ENCODE peak calls at places on chromosomes 5 and 9, in five cellular contexts. G, T, J, L and S are unnamed samples.

GRCh38 chr9:137630126-137630525 is 11.3 kb downstream of the EHMT1 start:
- DNase-seq in G (no peak), T (no peak), J (no peak), L (no peak), S (no peak)

GRCh38 chr9:3342159-3342777 is 183.5 kb downstream of the RFX3 start:
- DNase-seq in G (peak), T (no peak), J (no peak), L (no peak), S (no peak)

GRCh38 chr5:132830436-132831094 is at the start of gene SHROOM1:
- DNase-seq in G (peak), T (peak), J (peak), L (peak), S (peak)

GRCh38 chr5:55481293-55481900 is 53.4 kb downstream of the PLPP1 start:
- DNase-seq in G (peak), T (no peak), J (no peak), L (no peak), S (no peak)

GRCh38 chr9:110179734-110180133 is 28.2 kb downstream of the C9orf152 start:
- DNase-seq in G (peak), T (peak), J (no peak), L (no peak), S (no peak)

GRCh38 chr5:168691891-168692290 is 112.7 kb upstream of the PANK3 start:
- DNase-seq in G (no peak), T (no peak), J (no peak), L (no peak), S (no peak)

GRCh38 chr5:116358911-116359418 is 215.7 kb downstream of the SEMA6A start:
- DNase-seq in G (no peak), T (no peak), J (no peak), L (peak), S (no peak)

GRCh38 chr5:10583663-10584572 is 20.0 kb downstream of the ANKRD33B start:
- DNase-seq in G (no peak), T (no peak), J (no peak), L (no peak), S (no peak)

GRCh38 chr5:159971038-159971437 is 37.9 kb upstream of the TTC1 start:
- DNase-seq in G (peak), T (peak), J (no peak), L (no peak), S (no peak)

GRCh38 chr5:124546643-124547042 is 199.8 kb downstream of the ZNF608 start:
- DNase-seq in G (peak), T (no peak), J (peak), L (no peak), S (peak)

GRCh38 chr5:92907914-92908606 is 673.0 kb downstream of the NR2F1-AS1 start:
- DNase-seq in G (peak), T (no peak), J (no peak), L (peak), S (no peak)

GRCh38 chr5:42252306-42252705 is 170.9 kb upstream of the GHR start:
- DNase-seq in G (no peak), T (no peak), J (no peak), L (no peak), S (no peak)

GRCh38 chr9:127505396-127506116 is 54.2 kb downstream of the LRSAM1 start:
- DNase-seq in G (peak), T (no peak), J (peak), L (peak), S (peak)

GRCh38 chr5:59020611-59021285 is 437.9 kb downstream of the RAB3C start:
- DNase-seq in G (peak), T (no peak), J (peak), L (no peak), S (peak)

GRCh38 chr9:95841377-95841776 is 34.1 kb upstream of the ERCC6L2 start:
- DNase-seq in G (no peak), T (no peak), J (no peak), L (no peak), S (no peak)

GRCh38 chr9:136777359-136777758 is 13.0 kb upstream of the LCN15 start:
- DNase-seq in G (no peak), T (no peak), J (no peak), L (peak), S (no peak)

GRCh38 chr5:154940772-154941620 is at the start of gene MRPL22:
- DNase-seq in G (peak), T (peak), J (peak), L (peak), S (peak)

GRCh38 chr9:123016631-123017030 is 16.8 kb upstream of the GPR21 start:
- DNase-seq in G (no peak), T (no peak), J (no peak), L (no peak), S (no peak)

GRCh38 chr9:35067056-35067455 is 5.4 kb downstream of the VCP start:
- DNase-seq in G (no peak), T (no peak), J (no peak), L (peak), S (no peak)

GRCh38 chr9:16281707-16282106 is 588.8 kb downstream of the BNC2 start:
- DNase-seq in G (no peak), T (peak), J (no peak), L (no peak), S (no peak)

GRCh38 chr9:36803951-36804350 is 230.1 kb downstream of the PAX5 start:
- DNase-seq in G (no peak), T (no peak), J (no peak), L (no peak), S (peak)

GRCh38 chr5:176809544-176810083 is 745 bp upstream of the UNC5A start:
- DNase-seq in G (no peak), T (no peak), J (no peak), L (no peak), S (peak)

GRCh38 chr5:176813587-176814312 is 3.4 kb downstream of the UNC5A start:
- DNase-seq in G (no peak), T (no peak), J (no peak), L (no peak), S (no peak)

GRCh38 chr5:176812269-176813259 is 2.2 kb downstream of the UNC5A start:
- DNase-seq in G (no peak), T (no peak), J (peak), L (no peak), S (peak)

GRCh38 chr5:176810084-176810597 is at the start of gene UNC5A:
- DNase-seq in G (peak), T (no peak), J (peak), L (no peak), S (peak)

DNA sequence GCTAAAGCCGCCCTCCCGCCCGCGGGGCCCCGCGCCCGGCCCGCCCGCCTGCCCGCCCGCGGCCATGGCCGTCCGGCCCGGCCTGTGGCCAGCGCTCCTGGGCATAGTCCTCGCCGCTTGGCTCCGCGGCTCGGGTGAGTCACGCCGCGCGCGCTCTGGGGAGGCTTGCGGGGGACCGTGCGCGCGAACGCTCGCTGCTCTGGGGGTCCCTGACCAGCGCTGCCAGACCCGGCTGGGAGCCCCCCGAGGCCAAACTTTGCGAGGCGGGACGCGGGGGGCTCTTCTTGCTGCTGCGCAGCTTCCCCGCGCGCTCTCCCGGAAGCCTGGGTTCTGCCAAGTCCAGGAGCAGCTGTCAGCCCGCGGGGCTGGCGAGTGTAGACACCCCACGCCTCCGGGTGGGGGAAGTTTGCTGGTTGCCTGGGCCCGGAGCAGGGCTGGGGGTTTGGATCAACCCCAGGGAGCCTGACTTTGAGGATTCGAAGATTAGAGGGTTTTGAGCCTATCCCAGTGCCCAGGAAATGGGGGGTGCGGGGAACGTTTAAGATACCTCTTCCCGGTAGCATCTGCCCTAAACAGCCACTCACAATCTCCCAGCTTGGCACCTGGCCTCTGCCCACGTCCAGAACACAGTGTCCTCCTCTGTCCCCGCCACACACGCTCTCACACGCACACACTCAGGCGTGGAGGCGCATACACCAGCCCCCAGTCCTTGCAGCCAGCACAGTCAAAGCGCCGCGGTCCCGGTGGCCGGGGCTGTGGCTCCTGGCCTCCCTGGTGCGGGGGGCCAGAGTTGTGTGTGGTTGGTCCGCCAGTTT is 535 bp downstream of the UNC5A start:
- DNase-seq in G (peak), T (no peak), J (no peak), L (no peak), S (peak)
- TF ChIP-seq EZH2 in G (peak), T (no peak), J (no peak), L (no peak), S (peak)

DNA sequence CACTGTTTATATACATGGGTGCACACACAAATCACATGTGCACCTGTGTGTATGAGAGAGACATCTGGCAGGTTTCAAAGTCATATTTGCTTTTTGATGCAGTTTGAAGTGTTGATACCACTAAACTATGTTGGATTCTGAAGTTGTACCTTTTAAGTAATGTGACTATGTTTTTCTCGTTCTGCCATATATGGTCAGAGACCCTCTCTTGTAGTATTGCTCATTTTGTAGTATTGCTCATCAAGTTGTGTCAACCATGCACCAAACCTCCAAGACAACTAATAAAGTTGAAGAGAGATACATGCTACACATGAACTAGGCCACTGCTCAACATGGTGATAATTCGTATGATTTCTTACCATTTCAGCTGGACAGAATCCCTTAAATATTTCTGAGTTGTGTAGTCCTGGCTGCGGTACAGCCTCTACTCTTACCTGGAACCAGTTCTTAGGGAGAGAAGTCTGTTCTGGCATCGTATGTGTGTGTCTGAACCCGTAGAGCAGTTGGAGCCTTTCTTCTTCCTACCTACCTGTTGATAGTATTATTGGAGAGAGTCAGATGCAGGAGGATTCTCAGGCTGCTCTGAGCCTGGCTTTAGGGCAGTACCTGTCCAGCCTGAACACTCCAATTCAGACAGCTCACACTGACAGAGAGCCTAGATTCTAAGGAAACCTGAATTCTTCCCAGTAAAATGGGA is 190.3 kb downstream of the CD180 start:
- DNase-seq in G (no peak), T (no peak), J (no peak), L (no peak), S (no peak)
- H3K4me3 ChIP-seq in G (peak), T (peak), J (peak), L (no peak), S (no peak)

GRCh38 chr9:33263131-33263935 is 1.2 kb downstream of the BAG1 start:
- DNase-seq in G (peak), T (no peak), J (peak), L (peak), S (peak)

GRCh38 chr9:33267368-33267767 is 2.5 kb downstream of the CHMP5 start:
- DNase-seq in G (no peak), T (no peak), J (no peak), L (no peak), S (no peak)

GRCh38 chr9:33264473-33265177 is at the start of the genes BAG1 and CHMP5:
- DNase-seq in G (peak), T (peak), J (peak), L (peak), S (peak)

GRCh38 chr9:33263936-33264472 is 504 bp downstream of the BAG1 start:
- DNase-seq in G (no peak), T (no peak), J (peak), L (peak), S (no peak)

DNA sequence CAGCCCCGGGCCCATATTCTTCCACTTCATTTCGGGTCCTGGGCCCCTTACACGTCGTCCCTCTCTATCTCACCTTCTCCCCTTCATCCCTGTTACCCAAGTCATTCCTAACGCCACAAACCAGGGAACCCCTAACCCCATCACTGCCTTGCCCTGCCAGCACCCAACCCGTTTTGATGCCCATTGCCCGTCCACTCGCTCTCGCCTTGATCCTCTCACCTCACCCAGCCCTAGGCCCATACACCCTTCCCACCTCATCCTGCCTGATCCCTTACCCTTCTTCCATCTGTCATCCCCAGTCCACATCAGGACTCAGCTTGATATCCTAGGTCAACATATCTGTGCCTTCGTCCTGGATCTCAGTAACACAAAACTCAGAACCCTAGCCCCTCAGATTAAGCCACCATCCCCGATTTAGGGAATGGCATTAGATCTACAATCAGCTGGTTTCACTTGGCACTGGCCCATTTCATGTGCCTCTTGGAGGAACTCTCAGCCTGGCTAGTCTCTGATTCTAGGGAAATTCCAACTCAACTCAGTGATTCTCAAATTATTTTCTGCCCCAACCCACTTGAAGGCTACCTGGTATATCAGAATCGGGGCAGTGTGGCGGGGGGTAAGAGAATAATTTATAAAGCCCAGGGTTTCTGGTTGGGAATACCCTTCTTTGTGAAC is 499 bp downstream of the CHMP5 start:
- DNase-seq in G (peak), T (no peak), J (no peak), L (no peak), S (no peak)
- H2AFZ ChIP-seq in G (peak), T (peak), J (peak), L (peak), S (no peak)

GRCh38 chr5:135033026-135033861 is 784 bp downstream of the PITX1 start:
- DNase-seq in G (peak), T (no peak), J (peak), L (peak), S (peak)
- TF ChIP-seq EZH2 in G (peak), T (no peak), J (peak), L (no peak), S (peak)

GRCh38 chr9:113886471-113886870 is 10.4 kb downstream of the ZNF618 start:
- DNase-seq in G (no peak), T (no peak), J (no peak), L (peak), S (peak)

GRCh38 chr9:113888361-113888760 is 12.3 kb downstream of the ZNF618 start:
- DNase-seq in G (peak), T (no peak), J (no peak), L (no peak), S (no peak)

GRCh38 chr9:113887436-113887835 is 11.3 kb downstream of the ZNF618 start:
- DNase-seq in G (no peak), T (no peak), J (no peak), L (no peak), S (no peak)

GRCh38 chr9:113886003-113886324 is 9.9 kb downstream of the ZNF618 start:
- DNase-seq in G (peak), T (no peak), J (no peak), L (no peak), S (no peak)

DNA sequence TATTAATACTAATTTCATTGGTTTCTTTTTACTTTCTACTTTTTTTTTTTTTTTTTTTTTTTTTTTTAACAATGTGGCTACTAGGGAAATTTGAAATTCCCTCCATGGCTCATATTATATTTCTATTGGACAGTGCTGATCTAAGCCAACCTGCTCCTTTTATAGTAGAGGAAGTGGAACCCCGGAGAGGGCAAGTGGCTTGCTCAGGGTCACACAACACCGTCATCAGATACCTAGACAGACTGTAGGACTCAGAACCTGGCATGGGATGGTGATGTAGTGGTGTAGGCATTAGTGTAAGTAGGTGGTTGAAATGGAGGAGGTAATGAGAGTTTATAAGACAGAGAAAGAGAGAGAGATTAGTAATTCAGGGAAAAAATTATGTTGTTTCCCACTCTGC is 10.8 kb downstream of the ZNF618 start:
- DNase-seq in G (peak), T (no peak), J (no peak), L (no peak), S (no peak)
- H3K4me3 ChIP-seq in G (no peak), T (no peak), J (no peak), L (no peak), S (no peak)

DNA sequence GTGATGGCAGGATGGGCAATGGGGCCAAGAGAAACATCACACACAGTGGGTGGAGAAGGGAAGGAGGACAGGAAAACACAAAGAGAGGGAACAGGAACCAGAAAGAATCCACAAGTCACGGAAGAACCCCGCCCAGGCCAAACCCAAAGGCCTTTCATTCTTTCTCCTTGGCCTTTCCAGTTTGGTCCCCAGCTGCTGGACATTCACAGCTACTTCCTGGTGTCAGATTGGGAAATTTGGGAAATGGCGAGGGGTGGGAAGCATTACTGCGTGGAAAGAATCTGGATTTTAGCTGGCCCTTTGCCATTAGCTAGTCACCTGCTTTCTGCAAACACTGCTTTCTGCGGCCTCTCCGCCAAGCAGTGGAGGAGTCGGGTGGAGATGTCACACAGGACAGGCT is 82.5 kb downstream of the GLDC start:
- DNase-seq in G (no peak), T (no peak), J (no peak), L (no peak), S (no peak)
- H2AFZ ChIP-seq in G (no peak), T (no peak), J (no peak), L (no peak), S (no peak)

DNA sequence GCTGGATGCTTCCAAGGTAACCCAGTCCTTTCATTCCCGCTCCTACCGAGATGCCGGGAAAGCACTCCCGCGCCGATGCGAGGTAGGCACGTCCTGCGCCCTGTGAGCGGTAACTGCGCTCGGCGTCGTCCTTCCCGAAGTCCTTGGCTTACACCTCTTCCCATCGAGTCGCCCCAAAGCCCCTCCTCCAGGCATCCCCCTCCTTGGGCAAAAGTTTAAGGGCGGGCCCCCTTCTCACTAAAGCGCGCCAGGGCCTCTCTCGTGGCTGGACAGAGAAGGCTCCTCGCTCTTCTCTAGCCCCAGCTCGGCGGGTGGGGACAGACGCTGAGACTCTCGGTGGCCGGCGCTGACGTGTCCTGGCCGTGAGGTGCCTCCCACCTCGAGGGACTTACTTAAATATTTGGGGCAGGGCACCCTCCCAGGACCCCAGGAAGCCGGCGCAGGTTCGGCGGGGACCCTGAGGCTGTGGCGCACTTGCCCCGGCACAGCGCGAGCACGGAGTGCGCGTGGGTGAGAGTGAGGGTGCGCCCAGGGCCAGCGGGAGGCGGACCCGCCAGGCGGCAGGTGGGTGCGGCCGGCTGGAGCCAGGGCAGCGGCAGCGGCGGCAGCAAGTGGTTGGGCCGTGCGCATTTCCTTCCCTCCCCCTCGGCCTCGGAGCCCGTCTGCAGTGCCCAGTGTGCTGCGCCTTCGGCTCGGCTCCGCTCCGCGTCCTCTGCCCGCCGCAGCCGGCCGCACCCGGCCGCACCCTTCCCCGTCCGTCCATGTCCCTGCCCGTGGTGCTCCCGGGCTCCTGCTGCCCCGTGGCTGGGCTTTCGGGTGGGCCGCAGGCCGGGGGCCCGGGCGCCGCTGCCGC is at the start of gene ENTREP1:
- DNase-seq in G (peak), T (peak), J (peak), L (peak), S (peak)
- TF ChIP-seq EZH2 in G (peak), T (no peak), J (no peak), L (no peak), S (no peak)

DNA sequence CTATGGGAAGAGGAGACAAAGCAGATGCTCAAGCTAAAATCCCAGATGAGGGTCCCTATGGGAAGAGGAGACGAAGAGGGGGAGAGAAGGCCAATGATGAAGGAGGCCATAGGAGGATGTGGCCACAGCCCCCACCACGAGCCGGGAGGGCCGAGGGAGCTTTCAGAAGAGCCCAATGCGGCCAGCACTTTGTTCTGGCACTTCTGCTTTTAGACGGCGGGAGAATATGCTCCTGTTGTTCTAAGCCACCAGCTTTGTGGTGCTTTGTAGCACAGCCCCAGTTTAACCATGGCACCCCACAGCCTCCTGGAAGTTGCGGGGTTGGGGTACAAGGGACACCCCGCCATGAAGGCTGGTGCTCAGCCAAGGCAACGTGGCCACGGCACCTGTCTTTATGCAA is 33.4 kb downstream of the LPCAT1 start:
- DNase-seq in G (no peak), T (no peak), J (no peak), L (no peak), S (no peak)
- H3K4me3 ChIP-seq in G (no peak), T (no peak), J (no peak), L (no peak), S (no peak)